ENCODE peak calls at places on chromosomes 1 and 21, in six cellular contexts. X, H, M, Y, D and R are unnamed samples.

GRCh38 chr1:10724052-10724494 is 72.4 kb downstream of the CASZ1 start:
- DNase-seq in X (no peak), H (no peak), D (no peak), Y (no peak), M (no peak), R (no peak)

GRCh38 chr1:116581323-116581885 is 10.6 kb upstream of the CD58 start:
- DNase-seq in Y (no peak), M (no peak), D (no peak), X (no peak), H (no peak), R (no peak)

GRCh38 chr1:201850053-201850397 is 21.1 kb downstream of the IPO9 start:
- DNase-seq in D (no peak), H (no peak), M (no peak), X (no peak), Y (no peak), R (no peak)

GRCh38 chr1:41935226-41935625 is 16.5 kb upstream of the HIVEP3 start:
- DNase-seq in D (no peak), H (no peak), Y (no peak), M (no peak), X (no peak), R (no peak)

GRCh38 chr1:95096218-95096841 is 20.8 kb upstream of the TLCD4 start:
- DNase-seq in M (no peak), X (no peak), Y (no peak), H (no peak), D (no peak), R (no peak)

GRCh38 chr1:31745071-31745897 is 18.9 kb downstream of the ADGRB2 start:
- DNase-seq in D (peak), Y (peak), H (peak), X (no peak), M (peak), R (no peak)

GRCh38 chr1:74423476-74423875 is 88.9 kb downstream of the LRRC53 start:
- DNase-seq in H (no peak), X (no peak), M (no peak), D (no peak), Y (no peak), R (no peak)

GRCh38 chr1:29650041-29650400 is 413.7 kb downstream of the PTPRU start:
- DNase-seq in X (no peak), D (no peak), H (no peak), M (no peak), Y (no peak), R (no peak)

GRCh38 chr1:23100074-23100748 is 68.4 kb downstream of the LUZP1 start:
- DNase-seq in H (peak), M (peak), X (no peak), D (peak), Y (no peak), R (peak)

GRCh38 chr21:36456714-36457399 is 23.1 kb downstream of the CLDN14 start:
- DNase-seq in D (no peak), Y (no peak), X (no peak), M (no peak), H (no peak), R (no peak)

GRCh38 chr1:195608883-195609282 is 999.4 kb downstream of the KCNT2 start:
- DNase-seq in X (no peak), H (peak), M (peak), Y (no peak), D (no peak), R (no peak)